ENCODE peak calls at places on chromosomes 11 and 22, in ten cellular contexts. Z is skeletal muscle cell, A is spleen, X is A549, Q is AG09309, W is PC-9, E is adipocyte, J is fibroblast of lung, C is heart left ventricle, F is BJ. K is an unnamed sample.

GRCh38 chr22:19066531-19067271 is 55.5 kb downstream of the DGCR2 start:
- DNase-seq in Z (peak), A (peak), X (no peak), Q (peak), W (no peak), E (peak), J (peak), C (no peak), F (peak), K (no peak)

GRCh38 chr11:72629266-72629665 is 45.0 kb downstream of the PDE2A start:
- DNase-seq in Z (no peak), A (no peak), X (no peak), Q (no peak), W (peak), E (no peak), J (no peak), C (peak), F (no peak), K (no peak)

GRCh38 chr11:71397961-71398360 is 50.2 kb downstream of the DHCR7 start:
- DNase-seq in Z (no peak), A (no peak), X (no peak), Q (no peak), W (no peak), E (no peak), J (no peak), C (no peak), F (no peak), K (no peak)

GRCh38 chr11:129131361-129131760 is 60.8 kb downstream of the ARHGAP32 start:
- DNase-seq in Z (no peak), A (no peak), X (no peak), Q (peak), W (no peak), E (no peak), J (peak), C (no peak), F (no peak), K (no peak)

GRCh38 chr11:60984616-60985015 is 13.1 kb downstream of the CD6 start:
- DNase-seq in Z (no peak), A (no peak), X (no peak), Q (no peak), W (no peak), E (no peak), J (no peak), C (no peak), F (no peak), K (no peak)

GRCh38 chr11:59423835-59424234 is 2.4 kb downstream of the OR5A2 start:
- DNase-seq in Z (no peak), A (no peak), X (no peak), Q (no peak), W (no peak), E (no peak), J (no peak), C (no peak), F (no peak), K (no peak)

GRCh38 chr11:16978021-16978370 is 36.2 kb downstream of the PLEKHA7 start:
- DNase-seq in Z (no peak), A (no peak), X (no peak), Q (no peak), W (no peak), E (no peak), J (no peak), C (no peak), F (no peak), K (no peak)

GRCh38 chr11:75492181-75492820 is 33.4 kb downstream of the GDPD5 start:
- DNase-seq in Z (no peak), A (peak), X (no peak), Q (no peak), W (no peak), E (no peak), J (peak), C (no peak), F (no peak), K (no peak)

GRCh38 chr11:6475936-6476335 is 2.2 kb upstream of the TRIM3 start:
- DNase-seq in Z (no peak), A (no peak), X (no peak), Q (no peak), W (no peak), E (no peak), J (no peak), C (no peak), F (no peak), K (no peak)

GRCh38 chr11:86952221-86952875 is 2.8 kb downstream of the FZD4 start:
- DNase-seq in Z (no peak), A (no peak), X (no peak), Q (no peak), W (no peak), E (peak), J (peak), C (no peak), F (no peak), K (no peak)
- H3K4me3 ChIP-seq in Z (no peak), A (peak), X (no peak), Q (no peak), W (no peak), E (peak), J (no peak), C (peak), F (no peak), K (no peak)

DNA sequence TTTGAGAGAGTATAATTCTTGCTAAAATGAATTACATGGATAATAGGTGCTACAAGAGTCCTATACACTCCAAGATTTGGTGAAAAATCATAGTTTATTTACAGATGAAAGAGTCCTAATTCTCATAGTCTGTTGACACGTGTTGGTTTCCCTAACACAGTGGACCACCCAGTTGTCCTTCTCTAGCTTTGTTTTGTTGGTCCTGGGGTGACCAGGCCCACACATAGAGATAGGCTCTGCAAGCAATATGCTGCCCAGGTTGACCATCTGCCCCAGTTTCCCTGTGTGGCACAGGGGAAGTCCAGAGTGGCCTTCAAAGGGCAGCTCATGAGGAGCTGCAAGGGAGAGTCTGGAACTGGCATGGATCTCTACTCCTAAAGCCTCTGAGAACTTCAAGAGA is 184.9 kb downstream of the MAML2 start:
- DNase-seq in Z (no peak), A (no peak), X (no peak), Q (no peak), W (no peak), E (no peak), J (no peak), C (no peak), F (no peak), K (no peak)
- H3K4me3 ChIP-seq in Z (no peak), A (no peak), X (no peak), Q (no peak), W (no peak), E (no peak), J (no peak), C (no peak), F (no peak), K (no peak)

GRCh38 chr11:85813721-85814120 is 2.8 kb upstream of the SYTL2 start:
- DNase-seq in Z (no peak), A (no peak), X (no peak), Q (no peak), W (no peak), E (no peak), J (no peak), C (no peak), F (no peak), K (no peak)

GRCh38 chr11:85809881-85810280 is 1.1 kb downstream of the SYTL2 start:
- DNase-seq in Z (no peak), A (no peak), X (no peak), Q (no peak), W (no peak), E (peak), J (no peak), C (no peak), F (no peak), K (no peak)

GRCh38 chr11:85810521-85810870 is 445 bp downstream of the SYTL2 start:
- DNase-seq in Z (no peak), A (no peak), X (no peak), Q (no peak), W (no peak), E (no peak), J (no peak), C (no peak), F (no peak), K (no peak)

GRCh38 chr11:85810871-85811611 is at the start of gene SYTL2:
- DNase-seq in Z (no peak), A (peak), X (peak), Q (no peak), W (peak), E (peak), J (peak), C (peak), F (no peak), K (peak)

GRCh38 chr11:85811624-85812023 is 683 bp upstream of the SYTL2 start:
- DNase-seq in Z (no peak), A (no peak), X (no peak), Q (no peak), W (no peak), E (no peak), J (no peak), C (no peak), F (no peak), K (no peak)
- H3K4me3 ChIP-seq in Z (peak), A (peak), X (peak), Q (peak), W (peak), E (peak), J (peak), C (peak), F (peak), K (no peak)

GRCh38 chr11:1872267-1872985 is 19.3 kb downstream of the PRR33 start:
- DNase-seq in Z (no peak), A (no peak), X (no peak), Q (no peak), W (no peak), E (no peak), J (no peak), C (peak), F (no peak), K (no peak)
- H3K4me3 ChIP-seq in Z (no peak), A (no peak), X (no peak), Q (no peak), W (no peak), E (peak), J (no peak), C (peak), F (no peak), K (no peak)

GRCh38 chr22:29314537-29315285 is 786 bp downstream of the RASL10A start:
- DNase-seq in Z (no peak), A (peak), X (no peak), Q (no peak), W (no peak), E (peak), J (no peak), C (peak), F (no peak), K (no peak)
- H3K4me3 ChIP-seq in Z (peak), A (peak), X (peak), Q (no peak), W (no peak), E (no peak), J (no peak), C (peak), F (no peak), K (peak)

GRCh38 chr11:7672960-7673723 is at the start of gene CYB5R2:
- DNase-seq in Z (no peak), A (no peak), X (peak), Q (no peak), W (peak), E (peak), J (peak), C (peak), F (no peak), K (no peak)
- H3K4me3 ChIP-seq in Z (peak), A (peak), X (peak), Q (peak), W (no peak), E (peak), J (peak), C (peak), F (peak), K (no peak)

GRCh38 chr11:29669336-29669735 is 347.5 kb downstream of the KCNA4 start:
- DNase-seq in Z (no peak), A (no peak), X (no peak), Q (no peak), W (no peak), E (no peak), J (no peak), C (no peak), F (no peak), K (no peak)
- H3K4me3 ChIP-seq in Z (no peak), A (no peak), X (no peak), Q (no peak), W (no peak), E (no peak), J (no peak), C (no peak), F (no peak), K (no peak)